ENCODE peak calls at places on chromosomes 11 and 22, in five cellular contexts. I is HCT116, Y is left ventricle myocardium inferior, P is mesendoderm, M is K562. X is an unnamed sample.

GRCh38 chr11:92332986-92333385 is 108.4 kb downstream of the FAT3 start:
- DNase-seq in M (no peak), I (no peak), P (peak; percentile 56), Y (no peak), X (no peak)

GRCh38 chr11:88102595-88102929 is 72.7 kb downstream of the RAB38 start:
- DNase-seq in I (no peak), P (no peak), Y (no peak), M (no peak), X (no peak)

GRCh38 chr22:19143967-19144400 is 467 bp downstream of the ESS2 start:
- DNase-seq in I (no peak), P (no peak), Y (no peak), M (peak; percentile 80), X (no peak)

GRCh38 chr11:61377461-61378160 is 14.8 kb upstream of the TMEM216 start:
- DNase-seq in M (no peak), I (no peak), P (no peak), Y (no peak), X (no peak)

GRCh38 chr11:110450246-110450645 is 20.5 kb downstream of the FDX1 start:
- DNase-seq in Y (no peak), I (no peak), M (no peak), P (no peak), X (no peak)

GRCh38 chr11:120400564-120401364 is 64.6 kb downstream of the ARHGEF12 start:
- DNase-seq in P (peak; percentile 37), M (no peak), I (peak; percentile 90), Y (no peak), X (no peak)

GRCh38 chr11:10588904-10589303 is 20.4 kb upstream of the LYVE1 start:
- DNase-seq in Y (no peak), I (no peak), P (peak; percentile 67), M (peak; percentile 20), X (no peak)

GRCh38 chr11:72001834-72002591 is 3.3 kb downstream of the IL18BP start:
- DNase-seq in Y (no peak), P (no peak), M (no peak), I (no peak), X (no peak)

GRCh38 chr11:117970400-117971024 is 15.7 kb upstream of the IL10RA start:
- DNase-seq in I (no peak), Y (no peak), M (no peak), P (no peak), X (no peak)

GRCh38 chr22:20319041-20319744 is 667 bp downstream of the DGCR6L start:
- DNase-seq in M (peak; percentile 71), P (peak; percentile 64), I (no peak), Y (no peak), X (no peak)

GRCh38 chr11:126267650-126268049 is 1.0 kb downstream of the SRPRA start:
- DNase-seq in Y (no peak), P (no peak), I (no peak), M (no peak), X (no peak)

GRCh38 chr22:44412136-44412731 is 85.8 kb downstream of the RTL6 start:
- DNase-seq in M (no peak), Y (no peak), P (no peak), I (no peak), X (no peak)

GRCh38 chr11:59262419-59262818 is 49.7 kb upstream of the MPEG1 start:
- DNase-seq in I (no peak), P (no peak), Y (no peak), M (no peak), X (no peak)

GRCh38 chr11:114060402-114061052 is 1.0 kb downstream of the ZBTB16 start:
- DNase-seq in I (no peak), P (no peak), M (peak; percentile 31), Y (peak; percentile 57), X (peak; percentile 52)

GRCh38 chr22:35191412-35191811 is 65.9 kb upstream of the HMGXB4 start:
- DNase-seq in Y (no peak), I (peak; percentile 12), P (no peak), M (no peak), X (no peak)

GRCh38 chr11:22920939-22921565 is 60.8 kb upstream of the CCDC179 start:
- DNase-seq in P (peak; percentile 88), Y (no peak), I (no peak), M (no peak), X (no peak)

GRCh38 chr11:64607381-64608259 is 16.6 kb downstream of the SLC22A12 start:
- DNase-seq in I (no peak), Y (no peak), M (no peak), P (no peak), X (peak; percentile 71)

GRCh38 chr11:108498046-108498815 is at the start of gene POGLUT3:
- DNase-seq in I (no peak), M (peak; percentile 86), Y (peak; percentile 63), P (peak; percentile 68), X (peak; percentile 88)

GRCh38 chr11:44868455-44869421 is 81.9 kb downstream of the TP53I11 start:
- DNase-seq in M (no peak), I (no peak), Y (peak; percentile 33), P (no peak), X (no peak)

GRCh38 chr11:2579315-2580060 is 120.3 kb downstream of the KCNQ1OT1 start:
- DNase-seq in P (peak; percentile 67), M (no peak), Y (peak; percentile 13), I (no peak), X (peak; percentile 20)

GRCh38 chr11:86014221-86014620 is 54.7 kb downstream of the PICALM start:
- DNase-seq in Y (no peak), I (no peak), P (no peak), M (no peak), X (no peak)

GRCh38 chr22:25068701-25069100 is 116.2 kb downstream of the KIAA1671 start:
- DNase-seq in I (no peak), P (no peak), Y (no peak), M (no peak), X (no peak)

GRCh38 chr11:24234822-24235508 is 261.9 kb upstream of the LUZP2 start:
- DNase-seq in Y (no peak), M (no peak), I (no peak), P (peak; percentile 28), X (peak; percentile 38)

GRCh38 chr11:11444027-11444799 is 91.2 kb upstream of the CSNK2A3 start:
- DNase-seq in I (no peak), M (no peak), Y (no peak), P (no peak), X (peak; percentile 66)

GRCh38 chr11:115164774-115165173 is 339.4 kb downstream of the CADM1 start:
- DNase-seq in I (no peak), P (peak; percentile 54), Y (no peak), M (no peak), X (no peak)

GRCh38 chr22:37233751-37234631 is 10.1 kb downstream of the RAC2 start:
- DNase-seq in M (no peak), Y (no peak), I (no peak), P (no peak), X (peak; percentile 41)

GRCh38 chr11:58028687-58029411 is 1.9 kb upstream of the OR6Q1 start:
- DNase-seq in I (no peak), Y (no peak), P (no peak), M (no peak), X (no peak)

GRCh38 chr22:21026783-21027692 is 5.3 kb downstream of the SLC7A4 start:
- DNase-seq in P (no peak), M (no peak), I (no peak), Y (peak; percentile 49), X (peak; percentile 85)

GRCh38 chr11:22807855-22808558 is 21.6 kb downstream of the SVIP start:
- DNase-seq in I (no peak), M (no peak), P (no peak), Y (no peak), X (no peak)

GRCh38 chr11:111462329-111462728 is 49.9 kb downstream of the BTG4 start:
- DNase-seq in I (no peak), Y (no peak), P (no peak), M (no peak), X (no peak)

GRCh38 chr11:92536895-92537294 is 312.3 kb downstream of the FAT3 start:
- DNase-seq in Y (no peak), M (no peak), P (no peak), I (no peak), X (no peak)

GRCh38 chr11:125535585-125535984 is 33.7 kb upstream of the EI24 start:
- DNase-seq in P (peak; percentile 51), Y (no peak), I (no peak), M (no peak), X (no peak)

GRCh38 chr11:14232652-14233051 is 126.3 kb downstream of the RRAS2 start:
- DNase-seq in P (peak; percentile 49), Y (no peak), M (peak; percentile 43), I (no peak), X (no peak)

GRCh38 chr22:30453731-30454510 is 17.9 kb downstream of the SEC14L3 start:
- DNase-seq in Y (no peak), I (no peak), P (peak; percentile 48), M (no peak), X (no peak)

GRCh38 chr11:112785717-112786116 is 175.5 kb upstream of the NCAM1 start:
- DNase-seq in M (no peak), I (no peak), Y (no peak), P (no peak), X (no peak)

GRCh38 chr22:40325315-40325714 is 21.0 kb upstream of the ADSL start:
- DNase-seq in I (no peak), P (no peak), M (no peak), Y (no peak), X (no peak)
- H3K4me1 ChIP-seq in I (no peaks in the 10 kb centered on the region), P (no peaks in the 10 kb centered on the region), M (peaks cover 15% of the 10 kb centered on the region), Y (peaks cover 20% of the 10 kb centered on the region), X (no peaks in the 10 kb centered on the region)

DNA sequence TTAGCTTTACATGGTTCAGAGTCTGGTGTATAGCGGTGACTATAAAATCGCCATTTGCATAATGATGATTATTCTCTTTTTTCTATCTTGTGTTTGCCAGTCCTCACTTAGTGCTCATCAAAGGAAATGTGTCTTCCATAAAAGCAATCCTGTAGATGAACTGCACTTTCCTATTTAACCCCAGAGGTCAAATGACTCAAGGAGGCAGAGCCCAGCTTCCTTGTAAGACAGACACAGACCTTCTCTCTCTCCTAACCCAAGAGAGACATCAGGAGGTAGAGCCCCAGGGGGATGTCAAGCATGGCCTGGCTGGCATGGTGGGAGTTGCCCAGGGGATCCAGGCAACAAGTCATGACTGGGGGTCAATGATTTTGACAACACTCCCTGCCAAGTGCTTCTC is 46.9 kb upstream of the CRTAM start:
- DNase-seq in M (no peak), Y (no peak), I (no peak), P (no peak), X (no peak)
- H3K27ac ChIP-seq in M (no peak overlapping the region), Y (no peak overlapping the region), I (no peak overlapping the region), P (no peak overlapping the region), X (no peak overlapping the region)

GRCh38 chr22:29277927-29278326 is 9.9 kb downstream of the EWSR1 start:
- DNase-seq in M (no peak), P (no peak), Y (no peak), I (no peak), X (no peak)

GRCh38 chr22:29275167-29275566 is 7.1 kb downstream of the EWSR1 start:
- DNase-seq in Y (no peak), M (no peak), I (no peak), P (no peak), X (no peak)

GRCh38 chr22:29272624-29273023 is 4.6 kb downstream of the EWSR1 start:
- DNase-seq in Y (no peak), M (no peak), I (no peak), P (no peak), X (no peak)

GRCh38 chr22:29270475-29271271 is 2.6 kb downstream of the EWSR1 start:
- DNase-seq in M (no peak), P (no peak), I (no peak), Y (no peak), X (no peak)

GRCh38 chr22:29275819-29276565 is 7.9 kb downstream of the EWSR1 start:
- DNase-seq in Y (no peak), P (no peak), M (no peak), I (no peak), X (no peak)
- H3K4me1 ChIP-seq in Y (peaks cover 79% of the 10 kb centered on the region), P (no peaks in the 10 kb centered on the region), M (no peaks in the 10 kb centered on the region), I (no peaks in the 10 kb centered on the region), X (peaks cover 1% of the 10 kb centered on the region)

GRCh38 chr11:121591405-121592033 is 138.8 kb upstream of the SORL1-AS1 start:
- DNase-seq in M (peak; percentile 70), P (peak; percentile 85), I (peak; percentile 64), Y (no peak), X (no peak)
- H3K27ac ChIP-seq in M (no peak overlapping the region), P (no peak overlapping the region), I (no peak overlapping the region), Y (no peak overlapping the region), X (no peak overlapping the region)